ENCODE peak calls at places on chromosomes 6 and 20, in ten cellular contexts. I, A, O, Q, K, J, X, V, U and S are unnamed samples.

GRCh38 chr6:36663504-36664446 is 14.7 kb upstream of the CDKN1A start:
- DNase-seq in V (no peak), Q (no peak), A (no peak), X (no peak), K (no peak), O (no peak), I (no peak), J (no peak), U (no peak), S (no peak)

GRCh38 chr20:47095690-47096089 is 201.0 kb downstream of the EYA2 start:
- DNase-seq in V (no peak), A (no peak), X (no peak), I (no peak), O (no peak), K (no peak), J (no peak), Q (no peak), U (no peak), S (no peak)

GRCh38 chr6:134081506-134081905 is 29.1 kb upstream of the SLC2A12 start:
- DNase-seq in O (no peak), V (no peak), U (no peak), J (no peak), Q (no peak), K (no peak), I (no peak), A (no peak), X (no peak), S (no peak)

GRCh38 chr6:17758113-17758512 is 51.4 kb upstream of the NUP153 start:
- DNase-seq in K (no peak), X (no peak), A (no peak), J (no peak), I (no peak), V (no peak), U (no peak), Q (no peak), O (no peak), S (no peak)

GRCh38 chr20:41177636-41178035 is 40.3 kb downstream of the PLCG1 start:
- DNase-seq in O (no peak), K (peak; percentile 78), Q (no peak), V (peak; percentile 65), I (no peak), J (peak; percentile 84), X (peak; percentile 58), U (peak; percentile 71), A (peak; percentile 48), S (no peak)

GRCh38 chr20:635609-636338 is 17.2 kb downstream of the SRXN1 start:
- DNase-seq in I (no peak), X (no peak), U (no peak), Q (no peak), J (no peak), O (no peak), K (no peak), V (no peak), A (no peak), S (no peak)

GRCh38 chr20:10665027-10665561 is 8.7 kb downstream of the JAG1 start:
- DNase-seq in X (no peak), J (no peak), U (no peak), Q (no peak), I (no peak), A (peak; percentile 36), O (no peak), K (peak; percentile 68), V (no peak), S (no peak)

GRCh38 chr6:37587776-37588744 is 88.4 kb upstream of the CCDC167 start:
- DNase-seq in X (no peak), U (no peak), A (no peak), J (no peak), K (no peak), O (no peak), I (no peak), Q (no peak), V (no peak), S (no peak)

GRCh38 chr20:61127311-61128044 is 124.6 kb upstream of the CDH4 start:
- DNase-seq in V (peak; percentile 77), A (no peak), U (no peak), I (no peak), X (no peak), K (peak; percentile 7), Q (no peak), O (no peak), J (peak; percentile 28), S (no peak)

DNA sequence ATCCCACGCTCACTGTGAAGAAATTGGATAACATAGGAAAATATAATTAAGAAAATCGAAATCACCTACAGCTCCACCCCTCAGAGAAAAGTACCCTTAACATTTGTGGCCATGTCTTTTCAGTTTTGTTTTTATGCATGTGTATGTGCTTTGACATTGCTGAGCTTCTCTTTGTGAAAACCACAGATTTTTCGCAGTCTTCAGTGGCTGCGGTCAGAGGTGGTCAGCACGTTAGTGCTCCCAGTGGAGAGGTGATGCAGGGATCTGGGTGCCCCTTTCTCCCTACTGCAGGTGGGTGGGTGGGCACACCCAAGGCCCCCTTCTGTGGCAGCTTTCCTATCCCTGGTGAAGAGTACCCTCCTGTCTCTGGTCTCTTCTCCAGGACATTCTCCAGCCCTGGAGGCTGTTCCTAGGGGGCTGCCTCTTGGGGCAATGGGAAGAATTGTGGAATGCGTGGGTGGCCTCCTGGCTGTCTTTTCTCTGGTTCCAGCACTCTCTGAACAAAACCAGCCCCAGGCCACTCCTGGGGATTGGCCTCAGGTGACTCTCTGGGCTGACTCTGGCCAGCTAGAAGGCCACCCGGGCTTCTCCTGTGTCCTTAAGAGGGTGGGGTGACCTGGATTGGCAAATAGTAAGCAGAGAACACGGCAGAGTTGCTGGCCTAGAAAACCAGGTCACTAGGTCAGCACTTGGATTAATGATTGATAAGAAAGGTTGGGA is 49.8 kb upstream of the FANCE start:
- DNase-seq in O (peak; percentile 53), V (no peak), K (no peak), X (no peak), Q (peak; percentile 30), A (no peak), U (no peak), I (no peak), J (no peak), S (no peak)
- TF ChIP-seq CTCF in O (no peak), V (no peak), K (no peak), X (no peak), Q (no peak), A (no peak), U (no peak), I (peak; percentile 46), J (no peak), S (no peak)

DNA sequence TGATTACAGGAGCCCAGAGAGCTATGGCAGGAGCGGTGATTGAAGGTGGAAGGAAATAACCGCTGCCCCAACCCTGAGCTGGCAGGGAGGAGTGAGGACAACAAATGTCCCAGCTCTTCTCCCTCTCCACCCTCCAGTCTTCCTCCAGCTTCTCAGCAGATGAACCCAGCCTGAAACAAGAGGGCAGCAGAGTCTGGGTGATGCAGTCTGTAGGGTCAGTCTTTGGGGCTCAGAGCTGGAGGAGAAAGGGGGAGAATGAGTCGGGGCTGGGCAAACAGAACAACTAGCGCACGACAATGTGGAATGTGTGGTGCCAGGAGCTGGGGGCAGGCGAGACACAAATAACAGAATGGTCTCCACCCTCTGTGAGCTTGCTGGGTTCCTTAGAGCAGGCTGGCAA is 4.5 kb upstream of the GUCA1A start:
- DNase-seq in K (no peak), O (no peak), X (no peak), U (no peak), V (no peak), Q (no peak), I (no peak), A (no peak), J (no peak), S (no peak)
- TF ChIP-seq CTCF in K (peak; percentile 11), O (no peak), X (no peak), U (no peak), V (no peak), Q (no peak), I (no peak), A (no peak), J (peak; percentile 23), S (peak; percentile 33)

DNA sequence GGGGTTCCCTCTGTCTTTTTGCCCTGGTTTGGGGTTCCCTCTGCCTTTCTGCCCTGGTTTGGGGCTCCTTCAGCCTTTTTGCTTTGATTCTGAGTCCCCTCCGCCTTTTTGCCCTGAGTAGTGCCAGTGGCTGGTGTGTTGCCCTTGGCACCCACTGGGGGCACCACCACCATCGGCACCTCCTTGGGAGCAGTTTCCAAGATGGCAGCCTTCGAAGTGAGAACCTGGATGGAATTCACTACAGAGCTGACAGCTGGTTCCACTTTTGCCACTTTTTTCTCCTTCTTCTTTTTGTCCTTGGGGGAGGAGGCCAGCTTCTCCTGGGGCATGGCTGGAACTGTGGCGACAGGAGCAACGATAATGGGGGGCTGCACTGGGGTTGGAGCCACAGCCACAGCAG is 22.2 kb downstream of the RRBP1 start:
- DNase-seq in U (peak; percentile 6), A (no peak), X (no peak), O (no peak), V (no peak), J (no peak), I (no peak), Q (no peak), K (no peak), S (no peak)
- TF ChIP-seq CTCF in U (no peak), A (peak; percentile 48), X (no peak), O (no peak), V (no peak), J (peak; percentile 43), I (no peak), Q (no peak), K (no peak), S (peak; percentile 22)

DNA sequence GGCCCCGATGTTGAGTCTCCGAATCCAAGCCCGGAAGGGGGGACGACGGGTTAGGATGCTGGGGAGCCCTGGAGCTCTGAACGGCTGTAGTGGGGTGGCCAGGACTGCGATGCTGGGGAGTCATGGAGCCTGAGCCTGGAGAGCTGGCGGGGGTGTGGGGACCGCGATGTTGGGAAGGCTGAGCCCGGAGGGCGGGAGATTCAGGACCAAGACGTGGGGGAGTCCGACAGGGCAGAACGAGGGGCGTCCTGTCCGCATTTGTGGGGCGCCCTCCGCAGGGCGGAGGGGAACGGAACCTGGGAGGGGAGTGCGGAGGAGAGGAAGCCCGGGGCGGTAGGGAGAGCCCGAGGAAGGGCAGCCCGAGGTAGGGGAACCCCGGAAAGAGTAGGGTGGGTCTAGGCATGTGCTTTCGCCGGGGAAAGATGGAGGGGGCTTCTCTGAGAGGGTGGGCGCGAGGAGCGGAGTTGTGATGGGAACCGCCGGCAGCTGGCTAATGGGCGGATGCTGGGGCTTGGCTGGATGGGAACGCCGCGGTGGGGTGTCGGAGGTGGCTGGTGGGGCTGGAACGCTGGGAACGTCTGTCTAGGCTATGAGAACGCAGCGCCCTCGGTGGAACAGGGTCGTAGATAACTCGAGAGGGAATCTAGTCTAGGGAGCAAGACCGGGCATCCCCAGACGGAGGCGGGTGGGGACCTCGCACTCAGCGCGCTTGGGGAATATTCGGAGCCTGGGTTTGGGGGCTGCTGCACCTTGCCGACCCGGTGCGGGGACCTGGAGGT is 681 bp downstream of the PAQR8 start:
- DNase-seq in V (no peak), K (no peak), U (peak; percentile 27), X (peak; percentile 34), Q (peak; percentile 60), A (peak; percentile 83), O (peak; percentile 75), I (peak; percentile 74), J (peak; percentile 6), S (peak; percentile 88)
- TF ChIP-seq CTCF in V (peak; percentile 15), K (peak; percentile 29), U (no peak), X (no peak), Q (no peak), A (no peak), O (peak; percentile 60), I (peak; percentile 58), J (peak; percentile 12), S (no peak)